ENCODE peak calls at places on chromosomes 11 and 22, in four cellular contexts. One of them, this sample, is unnamed.

GRCh38 chr11:86608251-86608799 is 64.1 kb downstream of the ME3 start:
- DNase-seq in left ventricle myocardium superior: peak; percentile 70
- DNase-seq in activated T-helper 1 cell treated with anti-CD3 and anti-CD28 coated beads, Interleukin-12 subunit alpha, Interleukin-12 subunit beta, Interleukin-2, Interleukin-4 antibody, amounts not matched to agents 30 ng/mL and 10 ng/mL and 1 ng/mL, durations not matched to agents 14 hours and 24 hours and 36 hours: peak; percentile 22
- DNase-seq in cardiac fibroblast: peak; percentile 89
- DNase-seq in this sample: peak; percentile 76

GRCh38 chr11:133943950-133944698 is 12.6 kb downstream of the IGSF9B start:
- DNase-seq in left ventricle myocardium superior: no peak
- DNase-seq in activated T-helper 1 cell treated with anti-CD3 and anti-CD28 coated beads, Interleukin-12 subunit alpha, Interleukin-12 subunit beta, Interleukin-2, Interleukin-4 antibody, amounts not matched to agents 30 ng/mL and 10 ng/mL and 1 ng/mL, durations not matched to agents 14 hours and 24 hours and 36 hours: no peak
- DNase-seq in cardiac fibroblast: no peak
- DNase-seq in this sample: no peak

GRCh38 chr22:37794376-37794775 is 13.4 kb upstream of the GCAT start:
- DNase-seq in left ventricle myocardium superior: no peak
- DNase-seq in cardiac fibroblast: no peak
- DNase-seq in activated T-helper 1 cell treated with anti-CD3 and anti-CD28 coated beads, Interleukin-12 subunit alpha, Interleukin-12 subunit beta, Interleukin-2, Interleukin-4 antibody, amounts not matched to agents 30 ng/mL and 10 ng/mL and 1 ng/mL, durations not matched to agents 14 hours and 24 hours and 36 hours: no peak
- DNase-seq in this sample: no peak

GRCh38 chr11:117859713-117860112 is 16.7 kb downstream of the FXYD6 start:
- DNase-seq in activated T-helper 1 cell treated with anti-CD3 and anti-CD28 coated beads, Interleukin-12 subunit alpha, Interleukin-12 subunit beta, Interleukin-2, Interleukin-4 antibody, amounts not matched to agents 30 ng/mL and 10 ng/mL and 1 ng/mL, durations not matched to agents 14 hours and 24 hours and 36 hours: no peak
- DNase-seq in left ventricle myocardium superior: no peak
- DNase-seq in cardiac fibroblast: no peak
- DNase-seq in this sample: no peak

GRCh38 chr22:33918676-33919590 is 1.3 kb downstream of the LARGE1 start:
- DNase-seq in cardiac fibroblast: peak; percentile 44
- DNase-seq in left ventricle myocardium superior: no peak
- DNase-seq in activated T-helper 1 cell treated with anti-CD3 and anti-CD28 coated beads, Interleukin-12 subunit alpha, Interleukin-12 subunit beta, Interleukin-2, Interleukin-4 antibody, amounts not matched to agents 30 ng/mL and 10 ng/mL and 1 ng/mL, durations not matched to agents 14 hours and 24 hours and 36 hours: no peak
- DNase-seq in this sample: no peak

GRCh38 chr22:30398685-30399680 is 2.2 kb downstream of the SEC14L2 start:
- DNase-seq in left ventricle myocardium superior: no peak
- DNase-seq in cardiac fibroblast: peak; percentile 22
- DNase-seq in activated T-helper 1 cell treated with anti-CD3 and anti-CD28 coated beads, Interleukin-12 subunit alpha, Interleukin-12 subunit beta, Interleukin-2, Interleukin-4 antibody, amounts not matched to agents 30 ng/mL and 10 ng/mL and 1 ng/mL, durations not matched to agents 14 hours and 24 hours and 36 hours: no peak
- DNase-seq in this sample: no peak

GRCh38 chr11:116517077-116517476 is 255.7 kb downstream of the BUD13 start:
- DNase-seq in cardiac fibroblast: no peak
- DNase-seq in activated T-helper 1 cell treated with anti-CD3 and anti-CD28 coated beads, Interleukin-12 subunit alpha, Interleukin-12 subunit beta, Interleukin-2, Interleukin-4 antibody, amounts not matched to agents 30 ng/mL and 10 ng/mL and 1 ng/mL, durations not matched to agents 14 hours and 24 hours and 36 hours: no peak
- DNase-seq in left ventricle myocardium superior: no peak
- DNase-seq in this sample: no peak

GRCh38 chr11:36073411-36074203 is 129.7 kb downstream of the LDLRAD3 start:
- DNase-seq in activated T-helper 1 cell treated with anti-CD3 and anti-CD28 coated beads, Interleukin-12 subunit alpha, Interleukin-12 subunit beta, Interleukin-2, Interleukin-4 antibody, amounts not matched to agents 30 ng/mL and 10 ng/mL and 1 ng/mL, durations not matched to agents 14 hours and 24 hours and 36 hours: no peak
- DNase-seq in left ventricle myocardium superior: peak; percentile 55
- DNase-seq in cardiac fibroblast: peak; percentile 91
- DNase-seq in this sample: peak; percentile 60

GRCh38 chr11:14449302-14449714 is 50.3 kb downstream of the COPB1 start:
- DNase-seq in left ventricle myocardium superior: no peak
- DNase-seq in activated T-helper 1 cell treated with anti-CD3 and anti-CD28 coated beads, Interleukin-12 subunit alpha, Interleukin-12 subunit beta, Interleukin-2, Interleukin-4 antibody, amounts not matched to agents 30 ng/mL and 10 ng/mL and 1 ng/mL, durations not matched to agents 14 hours and 24 hours and 36 hours: no peak
- DNase-seq in cardiac fibroblast: peak; percentile 29
- DNase-seq in this sample: no peak

GRCh38 chr22:39664485-39665200 is 94.1 kb downstream of the CACNA1I start:
- DNase-seq in cardiac fibroblast: no peak
- DNase-seq in left ventricle myocardium superior: no peak
- DNase-seq in activated T-helper 1 cell treated with anti-CD3 and anti-CD28 coated beads, Interleukin-12 subunit alpha, Interleukin-12 subunit beta, Interleukin-2, Interleukin-4 antibody, amounts not matched to agents 30 ng/mL and 10 ng/mL and 1 ng/mL, durations not matched to agents 14 hours and 24 hours and 36 hours: no peak
- DNase-seq in this sample: no peak

GRCh38 chr11:69884286-69884685 is 65.1 kb upstream of the FGF3 start:
- DNase-seq in left ventricle myocardium superior: no peak
- DNase-seq in cardiac fibroblast: no peak
- DNase-seq in activated T-helper 1 cell treated with anti-CD3 and anti-CD28 coated beads, Interleukin-12 subunit alpha, Interleukin-12 subunit beta, Interleukin-2, Interleukin-4 antibody, amounts not matched to agents 30 ng/mL and 10 ng/mL and 1 ng/mL, durations not matched to agents 14 hours and 24 hours and 36 hours: no peak
- DNase-seq in this sample: peak; percentile 23

GRCh38 chr22:32574397-32574796 is 99.8 kb downstream of the FBXO7 start:
- DNase-seq in left ventricle myocardium superior: no peak
- DNase-seq in activated T-helper 1 cell treated with anti-CD3 and anti-CD28 coated beads, Interleukin-12 subunit alpha, Interleukin-12 subunit beta, Interleukin-2, Interleukin-4 antibody, amounts not matched to agents 30 ng/mL and 10 ng/mL and 1 ng/mL, durations not matched to agents 14 hours and 24 hours and 36 hours: no peak
- DNase-seq in cardiac fibroblast: no peak
- DNase-seq in this sample: no peak

GRCh38 chr11:59503276-59503675 is at the start of gene OR4D11:
- DNase-seq in cardiac fibroblast: no peak
- DNase-seq in activated T-helper 1 cell treated with anti-CD3 and anti-CD28 coated beads, Interleukin-12 subunit alpha, Interleukin-12 subunit beta, Interleukin-2, Interleukin-4 antibody, amounts not matched to agents 30 ng/mL and 10 ng/mL and 1 ng/mL, durations not matched to agents 14 hours and 24 hours and 36 hours: no peak
- DNase-seq in left ventricle myocardium superior: no peak
- DNase-seq in this sample: no peak

GRCh38 chr11:2578006-2578933 is 121.5 kb downstream of the KCNQ1OT1 start:
- DNase-seq in activated T-helper 1 cell treated with anti-CD3 and anti-CD28 coated beads, Interleukin-12 subunit alpha, Interleukin-12 subunit beta, Interleukin-2, Interleukin-4 antibody, amounts not matched to agents 30 ng/mL and 10 ng/mL and 1 ng/mL, durations not matched to agents 14 hours and 24 hours and 36 hours: no peak
- DNase-seq in left ventricle myocardium superior: peak; percentile 49
- DNase-seq in cardiac fibroblast: no peak
- DNase-seq in this sample: peak; percentile 43

GRCh38 chr11:121656333-121657090 is 203.7 kb upstream of the SORL1-AS1 start:
- DNase-seq in cardiac fibroblast: no peak
- DNase-seq in left ventricle myocardium superior: peak; percentile 32
- DNase-seq in activated T-helper 1 cell treated with anti-CD3 and anti-CD28 coated beads, Interleukin-12 subunit alpha, Interleukin-12 subunit beta, Interleukin-2, Interleukin-4 antibody, amounts not matched to agents 30 ng/mL and 10 ng/mL and 1 ng/mL, durations not matched to agents 14 hours and 24 hours and 36 hours: no peak
- DNase-seq in this sample: no peak

GRCh38 chr11:62064221-62064620 is 59.6 kb upstream of the INCENP start:
- DNase-seq in cardiac fibroblast: no peak
- DNase-seq in left ventricle myocardium superior: no peak
- DNase-seq in activated T-helper 1 cell treated with anti-CD3 and anti-CD28 coated beads, Interleukin-12 subunit alpha, Interleukin-12 subunit beta, Interleukin-2, Interleukin-4 antibody, amounts not matched to agents 30 ng/mL and 10 ng/mL and 1 ng/mL, durations not matched to agents 14 hours and 24 hours and 36 hours: no peak
- DNase-seq in this sample: no peak

GRCh38 chr11:36441610-36442208 is 68.4 kb downstream of the TRAF6 start:
- DNase-seq in cardiac fibroblast: no peak
- DNase-seq in left ventricle myocardium superior: no peak
- DNase-seq in activated T-helper 1 cell treated with anti-CD3 and anti-CD28 coated beads, Interleukin-12 subunit alpha, Interleukin-12 subunit beta, Interleukin-2, Interleukin-4 antibody, amounts not matched to agents 30 ng/mL and 10 ng/mL and 1 ng/mL, durations not matched to agents 14 hours and 24 hours and 36 hours: no peak
- DNase-seq in this sample: no peak